ENCODE peak calls at places on chromosomes 6 and 20, in five cellular contexts. One of them, this sample, is unnamed.

GRCh38 chr6:19866900-19867627 is 29.9 kb downstream of the ID4 start:
- DNase-seq in NCI-H2081 treated with DMSO at 0.1 percent for 48 hours: no peak
- DNase-seq in Daoy: peak; percentile 58
- DNase-seq in GM23338: no peak
- DNase-seq in hypothalamus: no peak
- DNase-seq in this sample: no peak

GRCh38 chr6:158008894-158009891 is 27.5 kb downstream of the SYNJ2 start:
- DNase-seq in NCI-H2081 treated with DMSO at 0.1 percent for 48 hours: no peak
- DNase-seq in GM23338: no peak
- DNase-seq in hypothalamus: peak; percentile 84
- DNase-seq in Daoy: peak; percentile 73
- DNase-seq in this sample: peak; percentile 54

GRCh38 chr6:56524891-56525703 is 117.6 kb downstream of the DST start:
- DNase-seq in hypothalamus: no peak
- DNase-seq in Daoy: peak; percentile 33
- DNase-seq in GM23338: no peak
- DNase-seq in NCI-H2081 treated with DMSO at 0.1 percent for 48 hours: no peak
- DNase-seq in this sample: no peak

GRCh38 chr6:7674291-7674690 is 51.6 kb upstream of the BMP6 start:
- DNase-seq in Daoy: no peak
- DNase-seq in NCI-H2081 treated with DMSO at 0.1 percent for 48 hours: no peak
- DNase-seq in hypothalamus: no peak
- DNase-seq in GM23338: no peak
- DNase-seq in this sample: no peak

GRCh38 chr6:9499709-9500108 is 915.2 kb downstream of the TFAP2A start:
- DNase-seq in Daoy: no peak
- DNase-seq in GM23338: no peak
- DNase-seq in hypothalamus: no peak
- DNase-seq in NCI-H2081 treated with DMSO at 0.1 percent for 48 hours: no peak
- DNase-seq in this sample: no peak

GRCh38 chr6:142592876-142593275 is 291.1 kb downstream of the ADGRG6 start:
- DNase-seq in Daoy: no peak
- DNase-seq in GM23338: no peak
- DNase-seq in NCI-H2081 treated with DMSO at 0.1 percent for 48 hours: no peak
- DNase-seq in hypothalamus: no peak
- DNase-seq in this sample: no peak

GRCh38 chr6:24566020-24566752 is 71.4 kb downstream of the ALDH5A1 start:
- DNase-seq in GM23338: no peak
- DNase-seq in Daoy: peak; percentile 46
- DNase-seq in NCI-H2081 treated with DMSO at 0.1 percent for 48 hours: no peak
- DNase-seq in hypothalamus: no peak
- DNase-seq in this sample: no peak

GRCh38 chr6:56400273-56400672 is 152.9 kb upstream of the COL21A1 start:
- DNase-seq in hypothalamus: no peak
- DNase-seq in Daoy: no peak
- DNase-seq in NCI-H2081 treated with DMSO at 0.1 percent for 48 hours: no peak
- DNase-seq in GM23338: no peak
- DNase-seq in this sample: no peak

GRCh38 chr20:20367681-20368413 is at the start of gene INSM1:
- DNase-seq in NCI-H2081 treated with DMSO at 0.1 percent for 48 hours: peak; percentile 89
- DNase-seq in Daoy: no peak
- DNase-seq in hypothalamus: peak; percentile 67
- DNase-seq in GM23338: peak; percentile 75
- DNase-seq in this sample: peak; percentile 99

GRCh38 chr20:884983-885952 is 30.9 kb downstream of the ANGPT4 start:
- DNase-seq in Daoy: no peak
- DNase-seq in GM23338: peak; percentile 93
- DNase-seq in hypothalamus: peak; percentile 9
- DNase-seq in NCI-H2081 treated with DMSO at 0.1 percent for 48 hours: no peak
- DNase-seq in this sample: no peak

GRCh38 chr20:50216543-50217206 is 26.0 kb downstream of the CEBPB start:
- DNase-seq in Daoy: no peak
- DNase-seq in NCI-H2081 treated with DMSO at 0.1 percent for 48 hours: no peak
- DNase-seq in hypothalamus: no peak
- DNase-seq in GM23338: no peak
- DNase-seq in this sample: no peak

GRCh38 chr6:126625019-126625418 is 285.1 kb downstream of the CENPW start:
- DNase-seq in NCI-H2081 treated with DMSO at 0.1 percent for 48 hours: no peak
- DNase-seq in GM23338: peak; percentile 51
- DNase-seq in Daoy: no peak
- DNase-seq in hypothalamus: no peak
- DNase-seq in this sample: no peak

GRCh38 chr6:55319961-55320690 is 7.1 kb upstream of the GFRAL start:
- DNase-seq in hypothalamus: no peak
- DNase-seq in NCI-H2081 treated with DMSO at 0.1 percent for 48 hours: no peak
- DNase-seq in GM23338: no peak
- DNase-seq in Daoy: no peak
- DNase-seq in this sample: no peak

GRCh38 chr20:31537859-31538245 is 23.6 kb downstream of the HM13 start:
- DNase-seq in NCI-H2081 treated with DMSO at 0.1 percent for 48 hours: no peak
- DNase-seq in GM23338: no peak
- DNase-seq in hypothalamus: no peak
- DNase-seq in Daoy: no peak
- DNase-seq in this sample: no peak

GRCh38 chr20:37871751-37872150 is 31.2 kb upstream of the VSTM2L start:
- DNase-seq in NCI-H2081 treated with DMSO at 0.1 percent for 48 hours: no peak
- DNase-seq in hypothalamus: no peak
- DNase-seq in GM23338: no peak
- DNase-seq in Daoy: no peak
- DNase-seq in this sample: no peak

GRCh38 chr20:48259456-48259855 is 474.2 kb upstream of the SULF2 start:
- DNase-seq in NCI-H2081 treated with DMSO at 0.1 percent for 48 hours: no peak
- DNase-seq in hypothalamus: no peak
- DNase-seq in Daoy: no peak
- DNase-seq in GM23338: peak; percentile 9
- DNase-seq in this sample: no peak

GRCh38 chr6:34953084-34954025 is 64.3 kb downstream of the ANKS1A start:
- DNase-seq in Daoy: peak; percentile 64
- DNase-seq in hypothalamus: no peak
- DNase-seq in GM23338: no peak
- DNase-seq in NCI-H2081 treated with DMSO at 0.1 percent for 48 hours: no peak
- DNase-seq in this sample: peak; percentile 65

GRCh38 chr6:35209622-35210289 is 4.0 kb upstream of the SCUBE3 start:
- DNase-seq in GM23338: peak; percentile 40
- DNase-seq in Daoy: no peak
- DNase-seq in NCI-H2081 treated with DMSO at 0.1 percent for 48 hours: no peak
- DNase-seq in hypothalamus: no peak
- DNase-seq in this sample: no peak

GRCh38 chr20:5212897-5213296 is 86.1 kb downstream of the CDS2 start:
- DNase-seq in GM23338: no peak
- DNase-seq in hypothalamus: peak; percentile 34
- DNase-seq in Daoy: no peak
- DNase-seq in NCI-H2081 treated with DMSO at 0.1 percent for 48 hours: no peak
- DNase-seq in this sample: no peak

GRCh38 chr20:61117725-61118124 is 134.3 kb upstream of the CDH4 start:
- DNase-seq in NCI-H2081 treated with DMSO at 0.1 percent for 48 hours: no peak
- DNase-seq in Daoy: peak; percentile 85
- DNase-seq in hypothalamus: no peak
- DNase-seq in GM23338: no peak
- DNase-seq in this sample: no peak

GRCh38 chr6:132412656-132413500 is 11.6 kb upstream of the MOXD1 start:
- DNase-seq in hypothalamus: no peak
- DNase-seq in Daoy: no peak
- DNase-seq in GM23338: no peak
- DNase-seq in NCI-H2081 treated with DMSO at 0.1 percent for 48 hours: no peak
- DNase-seq in this sample: no peak

GRCh38 chr20:64121586-64121985 is 14.2 kb upstream of the NPBWR2 start:
- DNase-seq in GM23338: no peak
- DNase-seq in Daoy: no peak
- DNase-seq in NCI-H2081 treated with DMSO at 0.1 percent for 48 hours: no peak
- DNase-seq in hypothalamus: no peak
- DNase-seq in this sample: no peak

GRCh38 chr20:45947110-45947866 is 12.8 kb downstream of the PCIF1 start:
- DNase-seq in Daoy: no peak
- DNase-seq in hypothalamus: no peak
- DNase-seq in NCI-H2081 treated with DMSO at 0.1 percent for 48 hours: no peak
- DNase-seq in GM23338: no peak
- DNase-seq in this sample: no peak

GRCh38 chr6:2804516-2804915 is 37.1 kb downstream of the SERPINB1 start:
- DNase-seq in GM23338: no peak
- DNase-seq in Daoy: no peak
- DNase-seq in hypothalamus: no peak
- DNase-seq in NCI-H2081 treated with DMSO at 0.1 percent for 48 hours: no peak
- DNase-seq in this sample: no peak

GRCh38 chr6:132715204-132715603 is 1.3 kb upstream of the VNN1 start:
- DNase-seq in Daoy: peak; percentile 70
- DNase-seq in GM23338: peak; percentile 88
- DNase-seq in NCI-H2081 treated with DMSO at 0.1 percent for 48 hours: no peak
- DNase-seq in hypothalamus: peak; percentile 26
- DNase-seq in this sample: peak; percentile 14

GRCh38 chr6:75349262-75349984 is 64.8 kb upstream of the TMEM30A start:
- DNase-seq in NCI-H2081 treated with DMSO at 0.1 percent for 48 hours: no peak
- DNase-seq in Daoy: peak; percentile 25
- DNase-seq in GM23338: peak; percentile 74
- DNase-seq in hypothalamus: no peak
- DNase-seq in this sample: peak; percentile 19

GRCh38 chr6:68638225-68638900 is 3.3 kb downstream of the ADGRB3 start:
- DNase-seq in hypothalamus: no peak
- DNase-seq in GM23338: peak; percentile 52
- DNase-seq in NCI-H2081 treated with DMSO at 0.1 percent for 48 hours: no peak
- DNase-seq in Daoy: no peak
- DNase-seq in this sample: no peak

GRCh38 chr20:60222497-60222896 is 264.3 kb downstream of the CDH26 start:
- DNase-seq in hypothalamus: no peak
- DNase-seq in NCI-H2081 treated with DMSO at 0.1 percent for 48 hours: no peak
- DNase-seq in Daoy: no peak
- DNase-seq in GM23338: no peak
- DNase-seq in this sample: no peak

GRCh38 chr6:127463056-127463455 is 3.9 kb upstream of the KIAA0408 start:
- DNase-seq in GM23338: no peak
- DNase-seq in hypothalamus: no peak
- DNase-seq in Daoy: no peak
- DNase-seq in NCI-H2081 treated with DMSO at 0.1 percent for 48 hours: no peak
- DNase-seq in this sample: no peak

GRCh38 chr6:100774681-100775080 is 106.4 kb downstream of the ASCC3 start:
- DNase-seq in hypothalamus: no peak
- DNase-seq in GM23338: no peak
- DNase-seq in NCI-H2081 treated with DMSO at 0.1 percent for 48 hours: no peak
- DNase-seq in Daoy: no peak
- DNase-seq in this sample: no peak

GRCh38 chr20:7124120-7124519 is 356.6 kb downstream of the BMP2 start:
- DNase-seq in Daoy: no peak
- DNase-seq in hypothalamus: no peak
- DNase-seq in NCI-H2081 treated with DMSO at 0.1 percent for 48 hours: no peak
- DNase-seq in GM23338: no peak
- DNase-seq in this sample: peak; percentile 47

GRCh38 chr6:113182370-113183141 is 674.6 kb upstream of the MARCKS start:
- DNase-seq in Daoy: peak; percentile 35
- DNase-seq in hypothalamus: no peak
- DNase-seq in GM23338: no peak
- DNase-seq in NCI-H2081 treated with DMSO at 0.1 percent for 48 hours: peak; percentile 63
- DNase-seq in this sample: peak; percentile 64

GRCh38 chr6:37059344-37060194 is 54.1 kb downstream of the FGD2 start:
- DNase-seq in hypothalamus: peak; percentile 32
- DNase-seq in NCI-H2081 treated with DMSO at 0.1 percent for 48 hours: no peak
- DNase-seq in GM23338: peak; percentile 94
- DNase-seq in Daoy: peak; percentile 98
- DNase-seq in this sample: peak; percentile 76

GRCh38 chr6:28134015-28134414 is 7.7 kb upstream of the ZKSCAN8 start:
- DNase-seq in NCI-H2081 treated with DMSO at 0.1 percent for 48 hours: peak; percentile 10
- DNase-seq in hypothalamus: peak; percentile 0
- DNase-seq in GM23338: peak; percentile 50
- DNase-seq in Daoy: peak; percentile 49
- DNase-seq in this sample: peak; percentile 37

GRCh38 chr6:134437376-134437775 is 119.5 kb upstream of the SGK1 start:
- DNase-seq in Daoy: peak; percentile 38
- DNase-seq in hypothalamus: peak; percentile 16
- DNase-seq in NCI-H2081 treated with DMSO at 0.1 percent for 48 hours: no peak
- DNase-seq in GM23338: no peak
- DNase-seq in this sample: no peak

GRCh38 chr6:53986721-53987526 is 124.3 kb upstream of the MLIP start:
- DNase-seq in GM23338: peak; percentile 13
- DNase-seq in hypothalamus: no peak
- DNase-seq in Daoy: no peak
- DNase-seq in NCI-H2081 treated with DMSO at 0.1 percent for 48 hours: no peak
- DNase-seq in this sample: peak; percentile 30